ENCODE peak calls at places on chromosomes 5 and 9, in five cellular contexts. X is HFF-Myc, L is upper lobe of right lung, R is BJ, G is fibroblast of lung. B is an unnamed sample.

GRCh38 chr9:76521906-76522305 is 62.9 kb downstream of the GCNT1 start:
- DNase-seq in X (no peak), L (no peak), R (no peak), G (no peak), B (no peak)

GRCh38 chr9:127418037-127418471 is 6.1 kb upstream of the ZNF79 start:
- DNase-seq in X (no peak), L (peak), R (no peak), G (no peak), B (no peak)

GRCh38 chr5:136028782-136029742 is at the start of gene TGFBI:
- DNase-seq in X (no peak), L (peak), R (no peak), G (peak), B (no peak)

GRCh38 chr9:134564431-134565170 is 77.0 kb upstream of the COL5A1 start:
- DNase-seq in X (no peak), L (peak), R (no peak), G (peak), B (peak)

GRCh38 chr9:127714020-127714835 is 1.2 kb downstream of the PTRH1 start:
- DNase-seq in X (no peak), L (no peak), R (no peak), G (no peak), B (no peak)

GRCh38 chr9:38621434-38622082 is 1.2 kb upstream of the ANKRD18A start:
- DNase-seq in X (no peak), L (peak), R (no peak), G (no peak), B (no peak)

GRCh38 chr9:15354713-15355112 is 47.7 kb upstream of the TTC39B start:
- DNase-seq in X (no peak), L (no peak), R (no peak), G (no peak), B (no peak)

GRCh38 chr5:112878760-112879159 is 17.7 kb downstream of the SRP19 start:
- DNase-seq in X (no peak), L (no peak), R (no peak), G (no peak), B (no peak)

GRCh38 chr5:126464959-126465358 is 41.8 kb downstream of the GRAMD2B start:
- DNase-seq in X (no peak), L (no peak), R (no peak), G (no peak), B (no peak)

GRCh38 chr5:25979086-25979485 is 1059.3 kb downstream of the CDH9 start:
- DNase-seq in X (no peak), L (no peak), R (no peak), G (no peak), B (no peak)

GRCh38 chr5:171166766-171167165 is 142.3 kb upstream of the TLX3 start:
- DNase-seq in X (no peak), L (no peak), R (no peak), G (no peak), B (no peak)

GRCh38 chr5:153546566-153546965 is 56.1 kb downstream of the GRIA1 start:
- DNase-seq in X (no peak), L (no peak), R (no peak), G (peak), B (peak)

GRCh38 chr9:95031711-95032461 is 285.6 kb downstream of the FANCC start:
- DNase-seq in X (no peak), L (peak), R (no peak), G (no peak), B (no peak)

GRCh38 chr5:137313526-137314175 is 185.5 kb downstream of the SPOCK1 start:
- DNase-seq in X (no peak), L (no peak), R (no peak), G (no peak), B (no peak)

GRCh38 chr5:2732004-2732403 is 19.5 kb downstream of the IRX2 start:
- DNase-seq in X (no peak), L (no peak), R (no peak), G (no peak), B (no peak)

GRCh38 chr9:29063031-29063430 is 1489.8 kb upstream of the C9orf72 start:
- DNase-seq in X (no peak), L (no peak), R (no peak), G (no peak), B (no peak)

GRCh38 chr9:75282047-75282446 is 193.7 kb downstream of the OSTF1 start:
- DNase-seq in X (no peak), L (no peak), R (no peak), G (no peak), B (no peak)

GRCh38 chr5:113053614-113054013 is 77.0 kb downstream of the DCP2 start:
- DNase-seq in X (no peak), L (no peak), R (no peak), G (peak), B (no peak)

GRCh38 chr5:10936081-10936480 is 175.0 kb upstream of the DAP start:
- DNase-seq in X (no peak), L (no peak), R (no peak), G (no peak), B (no peak)
- H3K4me3 ChIP-seq in X (no peak), L (no peak), R (no peak), G (no peak), B (no peak)

DNA sequence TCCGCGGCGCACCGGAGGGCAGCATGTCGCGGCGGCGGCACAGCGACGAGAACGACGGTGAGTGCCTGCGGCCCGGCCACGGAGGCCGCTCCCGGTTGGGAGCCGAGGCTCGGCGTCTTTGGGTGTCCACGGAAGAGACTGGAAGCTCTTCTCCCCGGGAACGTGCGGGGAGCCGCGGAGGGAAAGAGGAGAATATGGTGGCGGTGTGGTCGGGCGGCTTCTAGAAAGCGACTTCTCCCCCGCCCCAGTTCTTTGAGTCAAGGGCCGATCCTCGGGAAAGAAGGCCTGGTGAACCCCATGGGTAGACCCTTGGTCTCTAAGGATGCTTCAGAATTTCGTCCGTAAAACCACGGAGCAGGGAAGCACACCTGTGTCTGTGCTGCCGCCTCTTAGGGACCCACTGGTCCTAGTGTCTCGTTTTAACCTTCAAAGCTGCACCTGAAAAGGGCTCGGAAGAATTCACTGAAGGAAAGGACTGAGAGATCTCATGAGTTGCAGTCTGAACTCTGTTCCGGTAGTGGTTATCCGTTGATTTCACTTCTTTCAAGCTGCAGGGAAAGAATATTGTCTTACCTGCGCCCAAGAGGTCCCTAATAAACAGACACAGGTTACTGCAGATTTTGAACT is 351 bp downstream of the NCBP1 start:
- DNase-seq in X (no peak), L (no peak), R (no peak), G (no peak), B (no peak)
- TF ChIP-seq CTCF in X (no peak), L (no peak), R (no peak), G (no peak), B (no peak)

DNA sequence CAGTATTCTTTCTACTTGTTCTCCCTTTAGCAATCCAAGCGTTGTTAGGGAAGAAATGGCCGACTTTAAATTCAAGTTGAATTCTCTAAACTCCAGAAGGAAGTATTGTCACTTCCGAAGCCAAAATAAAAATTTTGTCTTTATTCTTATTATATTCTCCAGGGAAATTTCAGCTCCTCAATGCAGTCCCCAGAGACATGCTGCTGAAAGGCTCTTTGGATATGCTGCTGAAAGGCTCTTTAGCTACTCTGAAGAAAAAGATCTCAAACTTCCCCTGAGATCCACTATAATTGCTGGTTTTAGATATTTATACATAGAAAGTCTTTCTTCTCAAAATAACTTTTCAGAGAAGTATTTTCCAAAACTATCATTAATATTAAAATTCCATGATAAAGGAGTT is 92.3 kb upstream of the PARP8 start:
- DNase-seq in X (no peak), L (no peak), R (no peak), G (no peak), B (no peak)
- H3K4me3 ChIP-seq in X (no peak), L (no peak), R (no peak), G (no peak), B (no peak)

DNA sequence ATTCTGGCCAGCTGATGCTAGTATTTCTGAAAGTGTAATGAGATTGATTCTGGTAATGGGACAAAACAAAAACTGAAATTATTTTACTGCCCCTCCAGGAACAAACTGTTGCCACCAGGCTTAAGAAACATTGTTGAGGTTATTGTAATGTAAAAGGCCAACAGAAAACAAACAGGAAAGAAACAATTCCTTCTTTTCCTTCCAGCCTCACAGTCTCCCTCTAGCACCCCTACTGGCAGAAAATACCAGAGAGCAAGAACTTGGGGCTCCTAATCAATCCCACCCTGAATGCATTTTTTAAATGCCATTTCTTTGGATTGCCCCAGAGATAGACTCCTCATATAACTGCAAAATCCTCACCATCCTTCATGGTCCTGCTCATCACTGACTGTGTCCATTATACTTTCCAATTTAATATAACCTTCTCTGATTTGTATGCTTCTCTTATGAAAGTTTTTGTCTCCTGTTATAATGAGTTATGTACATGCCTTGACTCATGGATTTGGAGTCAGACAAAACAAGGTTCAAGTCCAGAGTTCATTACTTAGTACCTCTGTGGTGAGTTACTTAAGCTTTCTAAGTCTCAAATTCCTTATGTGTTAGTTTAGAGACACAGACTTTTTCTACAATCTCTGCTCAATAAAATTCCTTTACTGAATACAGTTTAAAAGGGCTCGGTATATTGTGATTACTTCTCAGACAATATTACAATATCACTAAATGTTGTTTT is 157.9 kb upstream of the FBN2 start:
- DNase-seq in X (no peak), L (no peak), R (no peak), G (no peak), B (peak)
- TF ChIP-seq CTCF in X (peak), L (peak), R (peak), G (peak), B (peak)

GRCh38 chr5:8714197-8714596 is 831.7 kb downstream of the SEMA5A start:
- DNase-seq in X (no peak), L (no peak), R (no peak), G (no peak), B (no peak)
- H3K4me3 ChIP-seq in X (no peak), L (no peak), R (no peak), G (no peak), B (no peak)

GRCh38 chr9:107158321-107158720 is 124.8 kb upstream of the RAD23B start:
- DNase-seq in X (no peak), L (no peak), R (no peak), G (peak), B (no peak)
- TF ChIP-seq CTCF in X (peak), L (peak), R (peak), G (peak), B (peak)

B was measured in AG09309.